ENCODE peak calls at places on chromosome 9, in seven cellular contexts. N is activated CD4-positive, CD25-positive, alpha-beta regulatory T cell treated with anti-CD3 and anti-CD28 coated beads, Interleukin-2, amount 50 U/mL, for 72 hours; W is hypothalamus; Q is left lung; P is CD4-positive, alpha-beta memory T cell; J is T-cell; G is amniotic stem cell. M is an unnamed sample.

GRCh38 chr9:8889100-8889499 is 1089.5 kb upstream of the DMAC1 start:
- DNase-seq in N (no peak), W (no peak), Q (no peak), P (no peak), J (no peak), G (no peak), M (no peak)

GRCh38 chr9:125142560-125143376 is 560 bp downstream of the SCAI start:
- DNase-seq in N (no peak), W (no peak), Q (no peak), P (no peak), J (peak), G (no peak), M (no peak)

GRCh38 chr9:133869674-133870419 is 122.3 kb downstream of the VAV2 start:
- DNase-seq in N (no peak), W (no peak), Q (no peak), P (no peak), J (no peak), G (no peak), M (no peak)

GRCh38 chr9:37383876-37384715 is 38.4 kb upstream of the GRHPR start:
- DNase-seq in N (no peak), W (no peak), Q (no peak), P (no peak), J (no peak), G (no peak), M (no peak)

GRCh38 chr9:136090768-136091581 is 4.1 kb downstream of the NACC2 start:
- DNase-seq in N (no peak), W (no peak), Q (no peak), P (no peak), J (no peak), G (no peak), M (no peak)

GRCh38 chr9:87620727-87621322 is 105.1 kb upstream of the CTSL start:
- DNase-seq in N (no peak), W (peak), Q (no peak), P (no peak), J (no peak), G (no peak), M (no peak)

GRCh38 chr9:121026768-121027167 is 23.3 kb downstream of the C5 start:
- DNase-seq in N (no peak), W (no peak), Q (no peak), P (no peak), J (no peak), G (no peak), M (no peak)

GRCh38 chr9:100063185-100063584 is 35.6 kb downstream of the ERP44 start:
- DNase-seq in N (no peak), W (no peak), Q (no peak), P (no peak), J (no peak), G (no peak), M (no peak)

GRCh38 chr9:136995772-136996308 is 528 bp downstream of the CLIC3 start:
- DNase-seq in N (no peak), W (peak), Q (peak), P (no peak), J (no peak), G (no peak), M (no peak)

GRCh38 chr9:6714176-6714575 is 43.6 kb upstream of the KDM4C start:
- DNase-seq in N (no peak), W (no peak), Q (no peak), P (no peak), J (no peak), G (no peak), M (no peak)

GRCh38 chr9:89314955-89315354 is 3.3 kb upstream of the SECISBP2 start:
- DNase-seq in N (no peak), W (no peak), Q (no peak), P (no peak), J (no peak), G (no peak), M (no peak)

GRCh38 chr9:111868475-111868874 is 28.1 kb upstream of the UGCG start:
- DNase-seq in N (no peak), W (no peak), Q (no peak), P (no peak), J (no peak), G (no peak), M (no peak)

GRCh38 chr9:86036555-86036954 is 62.8 kb downstream of the GOLM1 start:
- DNase-seq in N (no peak), W (no peak), Q (no peak), P (no peak), J (no peak), G (no peak), M (no peak)

GRCh38 chr9:70654144-70654543 is 239.7 kb upstream of the KLF9 start:
- DNase-seq in N (no peak), W (no peak), Q (no peak), P (no peak), J (no peak), G (no peak), M (no peak)

GRCh38 chr9:3495850-3496249 is 30.0 kb downstream of the RFX3 start:
- DNase-seq in N (no peak), W (no peak), Q (no peak), P (no peak), J (no peak), G (no peak), M (no peak)

GRCh38 chr9:133008406-133008805 is 22.4 kb upstream of the GTF3C5 start:
- DNase-seq in N (no peak), W (no peak), Q (peak), P (no peak), J (no peak), G (no peak), M (no peak)

GRCh38 chr9:86926130-86926529 is 21.2 kb downstream of the GAS1 start:
- DNase-seq in N (no peak), W (no peak), Q (no peak), P (no peak), J (no peak), G (no peak), M (peak)

GRCh38 chr9:126667190-126668055 is 53.7 kb downstream of the LMX1B start:
- DNase-seq in N (no peak), W (no peak), Q (no peak), P (no peak), J (no peak), G (no peak), M (no peak)